ENCODE peak calls at places on chromosomes 13 and 19, in ten cellular contexts. One of them, this sample, is unnamed.
A peak's percentile ranks its signal among the peaks of the same experiment; 100 is the strongest.

GRCh38 chr19:12836529-12836863 is 1.8 kb upstream of the MAST1 start:
- DNase-seq in NCI-H1105 treated with DMSO at 0.1 percent for 48 hours: no peak
- DNase-seq in aorta: no peak
- DNase-seq in stomach: no peak
- DNase-seq in naive thymus-derived CD4-positive, alpha-beta T cell: no peak
- DNase-seq in A549: no peak
- DNase-seq in NAMALWA: no peak
- DNase-seq in activated CD8-positive, alpha-beta T cell treated with anti-CD3 and anti-CD28 coated beads, Interleukin-2, amount 10 ng/mL, durations not matched to agents 7 days and 5 days: no peak
- DNase-seq in stimulated activated CD8-positive, alpha-beta memory T cell treated with anti-CD3 and anti-CD28 coated beads, Interleukin-15, amount 100 ng/mL, for 24 hours: no peak
- DNase-seq in Peyer's patch: no peak
- DNase-seq in this sample: no peak

GRCh38 chr13:97535619-97536018 is 101.7 kb downstream of the RAP2A start:
- DNase-seq in NCI-H1105 treated with DMSO at 0.1 percent for 48 hours: no peak
- DNase-seq in aorta: no peak
- DNase-seq in stomach: no peak
- DNase-seq in naive thymus-derived CD4-positive, alpha-beta T cell: no peak
- DNase-seq in A549: no peak
- DNase-seq in NAMALWA: no peak
- DNase-seq in activated CD8-positive, alpha-beta T cell treated with anti-CD3 and anti-CD28 coated beads, Interleukin-2, amount 10 ng/mL, durations not matched to agents 7 days and 5 days: no peak
- DNase-seq in stimulated activated CD8-positive, alpha-beta memory T cell treated with anti-CD3 and anti-CD28 coated beads, Interleukin-15, amount 100 ng/mL, for 24 hours: no peak
- DNase-seq in Peyer's patch: no peak
- DNase-seq in this sample: no peak

GRCh38 chr19:33905473-33905936 is 108.8 kb downstream of the KCTD15 start:
- DNase-seq in NCI-H1105 treated with DMSO at 0.1 percent for 48 hours: no peak
- DNase-seq in aorta: peak; percentile 73
- DNase-seq in stomach: no peak
- DNase-seq in naive thymus-derived CD4-positive, alpha-beta T cell: no peak
- DNase-seq in A549: no peak
- DNase-seq in NAMALWA: no peak
- DNase-seq in activated CD8-positive, alpha-beta T cell treated with anti-CD3 and anti-CD28 coated beads, Interleukin-2, amount 10 ng/mL, durations not matched to agents 7 days and 5 days: no peak
- DNase-seq in stimulated activated CD8-positive, alpha-beta memory T cell treated with anti-CD3 and anti-CD28 coated beads, Interleukin-15, amount 100 ng/mL, for 24 hours: no peak
- DNase-seq in Peyer's patch: no peak
- DNase-seq in this sample: no peak

GRCh38 chr13:41649659-41650058 is 192.3 kb downstream of the RGCC start:
- DNase-seq in NCI-H1105 treated with DMSO at 0.1 percent for 48 hours: no peak
- DNase-seq in aorta: no peak
- DNase-seq in stomach: no peak
- DNase-seq in naive thymus-derived CD4-positive, alpha-beta T cell: no peak
- DNase-seq in A549: peak; percentile 22
- DNase-seq in NAMALWA: peak; percentile 36
- DNase-seq in activated CD8-positive, alpha-beta T cell treated with anti-CD3 and anti-CD28 coated beads, Interleukin-2, amount 10 ng/mL, durations not matched to agents 7 days and 5 days: no peak
- DNase-seq in stimulated activated CD8-positive, alpha-beta memory T cell treated with anti-CD3 and anti-CD28 coated beads, Interleukin-15, amount 100 ng/mL, for 24 hours: no peak
- DNase-seq in Peyer's patch: no peak
- DNase-seq in this sample: no peak

GRCh38 chr13:23679214-23679613 is 109.0 kb downstream of the TNFRSF19 start:
- DNase-seq in NCI-H1105 treated with DMSO at 0.1 percent for 48 hours: no peak
- DNase-seq in aorta: no peak
- DNase-seq in stomach: no peak
- DNase-seq in naive thymus-derived CD4-positive, alpha-beta T cell: no peak
- DNase-seq in A549: peak; percentile 15
- DNase-seq in NAMALWA: no peak
- DNase-seq in activated CD8-positive, alpha-beta T cell treated with anti-CD3 and anti-CD28 coated beads, Interleukin-2, amount 10 ng/mL, durations not matched to agents 7 days and 5 days: peak; percentile 38
- DNase-seq in stimulated activated CD8-positive, alpha-beta memory T cell treated with anti-CD3 and anti-CD28 coated beads, Interleukin-15, amount 100 ng/mL, for 24 hours: no peak
- DNase-seq in Peyer's patch: no peak
- DNase-seq in this sample: no peak

GRCh38 chr13:29886446-29886845 is 36.0 kb upstream of the UBL3 start:
- DNase-seq in NCI-H1105 treated with DMSO at 0.1 percent for 48 hours: no peak
- DNase-seq in aorta: no peak
- DNase-seq in stomach: no peak
- DNase-seq in naive thymus-derived CD4-positive, alpha-beta T cell: no peak
- DNase-seq in A549: no peak
- DNase-seq in NAMALWA: peak; percentile 12
- DNase-seq in activated CD8-positive, alpha-beta T cell treated with anti-CD3 and anti-CD28 coated beads, Interleukin-2, amount 10 ng/mL, durations not matched to agents 7 days and 5 days: peak; percentile 24
- DNase-seq in stimulated activated CD8-positive, alpha-beta memory T cell treated with anti-CD3 and anti-CD28 coated beads, Interleukin-15, amount 100 ng/mL, for 24 hours: no peak
- DNase-seq in Peyer's patch: no peak
- DNase-seq in this sample: peak; percentile 4

GRCh38 chr13:22220186-22221160 is 549.6 kb downstream of the FGF9 start:
- DNase-seq in NCI-H1105 treated with DMSO at 0.1 percent for 48 hours: no peak
- DNase-seq in aorta: no peak
- DNase-seq in stomach: no peak
- DNase-seq in naive thymus-derived CD4-positive, alpha-beta T cell: no peak
- DNase-seq in A549: no peak
- DNase-seq in NAMALWA: no peak
- DNase-seq in activated CD8-positive, alpha-beta T cell treated with anti-CD3 and anti-CD28 coated beads, Interleukin-2, amount 10 ng/mL, durations not matched to agents 7 days and 5 days: no peak
- DNase-seq in stimulated activated CD8-positive, alpha-beta memory T cell treated with anti-CD3 and anti-CD28 coated beads, Interleukin-15, amount 100 ng/mL, for 24 hours: no peak
- DNase-seq in Peyer's patch: no peak
- DNase-seq in this sample: no peak

GRCh38 chr13:97242755-97243497 is 20.8 kb downstream of the MBNL2 start:
- DNase-seq in NCI-H1105 treated with DMSO at 0.1 percent for 48 hours: no peak
- DNase-seq in aorta: no peak
- DNase-seq in stomach: no peak
- DNase-seq in naive thymus-derived CD4-positive, alpha-beta T cell: no peak
- DNase-seq in A549: no peak
- DNase-seq in NAMALWA: no peak
- DNase-seq in activated CD8-positive, alpha-beta T cell treated with anti-CD3 and anti-CD28 coated beads, Interleukin-2, amount 10 ng/mL, durations not matched to agents 7 days and 5 days: no peak
- DNase-seq in stimulated activated CD8-positive, alpha-beta memory T cell treated with anti-CD3 and anti-CD28 coated beads, Interleukin-15, amount 100 ng/mL, for 24 hours: no peak
- DNase-seq in Peyer's patch: no peak
- DNase-seq in this sample: no peak

GRCh38 chr13:49586717-49587116 is 1.4 kb upstream of the RCBTB1 start:
- DNase-seq in NCI-H1105 treated with DMSO at 0.1 percent for 48 hours: no peak
- DNase-seq in aorta: no peak
- DNase-seq in stomach: no peak
- DNase-seq in naive thymus-derived CD4-positive, alpha-beta T cell: no peak
- DNase-seq in A549: no peak
- DNase-seq in NAMALWA: no peak
- DNase-seq in activated CD8-positive, alpha-beta T cell treated with anti-CD3 and anti-CD28 coated beads, Interleukin-2, amount 10 ng/mL, durations not matched to agents 7 days and 5 days: no peak
- DNase-seq in stimulated activated CD8-positive, alpha-beta memory T cell treated with anti-CD3 and anti-CD28 coated beads, Interleukin-15, amount 100 ng/mL, for 24 hours: no peak
- DNase-seq in Peyer's patch: no peak
- DNase-seq in this sample: no peak

GRCh38 chr13:72891423-72891822 is 109.5 kb downstream of the PIBF1 start:
- DNase-seq in NCI-H1105 treated with DMSO at 0.1 percent for 48 hours: no peak
- DNase-seq in aorta: no peak
- DNase-seq in stomach: no peak
- DNase-seq in naive thymus-derived CD4-positive, alpha-beta T cell: no peak
- DNase-seq in A549: no peak
- DNase-seq in NAMALWA: no peak
- DNase-seq in activated CD8-positive, alpha-beta T cell treated with anti-CD3 and anti-CD28 coated beads, Interleukin-2, amount 10 ng/mL, durations not matched to agents 7 days and 5 days: no peak
- DNase-seq in stimulated activated CD8-positive, alpha-beta memory T cell treated with anti-CD3 and anti-CD28 coated beads, Interleukin-15, amount 100 ng/mL, for 24 hours: no peak
- DNase-seq in Peyer's patch: no peak
- DNase-seq in this sample: no peak

GRCh38 chr13:46687810-46688209 is 109.2 kb downstream of the ESD start:
- DNase-seq in NCI-H1105 treated with DMSO at 0.1 percent for 48 hours: no peak
- DNase-seq in aorta: no peak
- DNase-seq in stomach: no peak
- DNase-seq in naive thymus-derived CD4-positive, alpha-beta T cell: no peak
- DNase-seq in A549: peak; percentile 36
- DNase-seq in NAMALWA: peak; percentile 35
- DNase-seq in activated CD8-positive, alpha-beta T cell treated with anti-CD3 and anti-CD28 coated beads, Interleukin-2, amount 10 ng/mL, durations not matched to agents 7 days and 5 days: peak; percentile 35
- DNase-seq in stimulated activated CD8-positive, alpha-beta memory T cell treated with anti-CD3 and anti-CD28 coated beads, Interleukin-15, amount 100 ng/mL, for 24 hours: no peak
- DNase-seq in Peyer's patch: no peak
- DNase-seq in this sample: no peak

GRCh38 chr19:31387662-31388175 is 38.5 kb upstream of the TSHZ3 start:
- DNase-seq in NCI-H1105 treated with DMSO at 0.1 percent for 48 hours: no peak
- DNase-seq in aorta: no peak
- DNase-seq in stomach: no peak
- DNase-seq in naive thymus-derived CD4-positive, alpha-beta T cell: no peak
- DNase-seq in A549: no peak
- DNase-seq in NAMALWA: no peak
- DNase-seq in activated CD8-positive, alpha-beta T cell treated with anti-CD3 and anti-CD28 coated beads, Interleukin-2, amount 10 ng/mL, durations not matched to agents 7 days and 5 days: no peak
- DNase-seq in stimulated activated CD8-positive, alpha-beta memory T cell treated with anti-CD3 and anti-CD28 coated beads, Interleukin-15, amount 100 ng/mL, for 24 hours: no peak
- DNase-seq in Peyer's patch: no peak
- DNase-seq in this sample: no peak

GRCh38 chr13:105778196-105778595 is 757.3 kb downstream of the EFNB2 start:
- DNase-seq in NCI-H1105 treated with DMSO at 0.1 percent for 48 hours: no peak
- DNase-seq in aorta: no peak
- DNase-seq in stomach: no peak
- DNase-seq in naive thymus-derived CD4-positive, alpha-beta T cell: no peak
- DNase-seq in A549: no peak
- DNase-seq in NAMALWA: no peak
- DNase-seq in activated CD8-positive, alpha-beta T cell treated with anti-CD3 and anti-CD28 coated beads, Interleukin-2, amount 10 ng/mL, durations not matched to agents 7 days and 5 days: no peak
- DNase-seq in stimulated activated CD8-positive, alpha-beta memory T cell treated with anti-CD3 and anti-CD28 coated beads, Interleukin-15, amount 100 ng/mL, for 24 hours: no peak
- DNase-seq in Peyer's patch: no peak
- DNase-seq in this sample: no peak

GRCh38 chr13:85729296-85729695 is 69.9 kb downstream of the SLITRK6 start:
- DNase-seq in NCI-H1105 treated with DMSO at 0.1 percent for 48 hours: no peak
- DNase-seq in aorta: no peak
- DNase-seq in stomach: no peak
- DNase-seq in naive thymus-derived CD4-positive, alpha-beta T cell: no peak
- DNase-seq in A549: peak; percentile 4
- DNase-seq in NAMALWA: no peak
- DNase-seq in activated CD8-positive, alpha-beta T cell treated with anti-CD3 and anti-CD28 coated beads, Interleukin-2, amount 10 ng/mL, durations not matched to agents 7 days and 5 days: no peak
- DNase-seq in stimulated activated CD8-positive, alpha-beta memory T cell treated with anti-CD3 and anti-CD28 coated beads, Interleukin-15, amount 100 ng/mL, for 24 hours: no peak
- DNase-seq in Peyer's patch: no peak
- DNase-seq in this sample: no peak

GRCh38 chr13:37293295-37293694 is 187.8 kb upstream of the CSNK1A1L start:
- DNase-seq in NCI-H1105 treated with DMSO at 0.1 percent for 48 hours: no peak
- DNase-seq in aorta: no peak
- DNase-seq in stomach: no peak
- DNase-seq in naive thymus-derived CD4-positive, alpha-beta T cell: no peak
- DNase-seq in A549: no peak
- DNase-seq in NAMALWA: no peak
- DNase-seq in activated CD8-positive, alpha-beta T cell treated with anti-CD3 and anti-CD28 coated beads, Interleukin-2, amount 10 ng/mL, durations not matched to agents 7 days and 5 days: no peak
- DNase-seq in stimulated activated CD8-positive, alpha-beta memory T cell treated with anti-CD3 and anti-CD28 coated beads, Interleukin-15, amount 100 ng/mL, for 24 hours: no peak
- DNase-seq in Peyer's patch: no peak
- DNase-seq in this sample: no peak

GRCh38 chr13:25764378-25764777 is 287.4 kb downstream of the SHISA2 start:
- DNase-seq in NCI-H1105 treated with DMSO at 0.1 percent for 48 hours: no peak
- DNase-seq in aorta: no peak
- DNase-seq in stomach: no peak
- DNase-seq in naive thymus-derived CD4-positive, alpha-beta T cell: no peak
- DNase-seq in A549: no peak
- DNase-seq in NAMALWA: no peak
- DNase-seq in activated CD8-positive, alpha-beta T cell treated with anti-CD3 and anti-CD28 coated beads, Interleukin-2, amount 10 ng/mL, durations not matched to agents 7 days and 5 days: no peak
- DNase-seq in stimulated activated CD8-positive, alpha-beta memory T cell treated with anti-CD3 and anti-CD28 coated beads, Interleukin-15, amount 100 ng/mL, for 24 hours: no peak
- DNase-seq in Peyer's patch: no peak
- DNase-seq in this sample: no peak

GRCh38 chr19:4456843-4457653 is 546 bp downstream of the UBXN6 start:
- DNase-seq in NCI-H1105 treated with DMSO at 0.1 percent for 48 hours: peak; percentile 53
- DNase-seq in aorta: peak; percentile 87
- DNase-seq in stomach: peak; percentile 41
- DNase-seq in naive thymus-derived CD4-positive, alpha-beta T cell: no peak
- DNase-seq in A549: no peak
- DNase-seq in NAMALWA: peak; percentile 68
- DNase-seq in activated CD8-positive, alpha-beta T cell treated with anti-CD3 and anti-CD28 coated beads, Interleukin-2, amount 10 ng/mL, durations not matched to agents 7 days and 5 days: peak; percentile 44
- DNase-seq in stimulated activated CD8-positive, alpha-beta memory T cell treated with anti-CD3 and anti-CD28 coated beads, Interleukin-15, amount 100 ng/mL, for 24 hours: no peak
- DNase-seq in Peyer's patch: peak; percentile 58
- DNase-seq in this sample: peak; percentile 7

GRCh38 chr19:47447470-47448359 is 24.0 kb downstream of the SLC8A2 start:
- DNase-seq in NCI-H1105 treated with DMSO at 0.1 percent for 48 hours: peak; percentile 71
- DNase-seq in aorta: no peak
- DNase-seq in stomach: peak; percentile 28
- DNase-seq in naive thymus-derived CD4-positive, alpha-beta T cell: peak; percentile 54
- DNase-seq in A549: peak; percentile 92
- DNase-seq in NAMALWA: peak; percentile 80
- DNase-seq in activated CD8-positive, alpha-beta T cell treated with anti-CD3 and anti-CD28 coated beads, Interleukin-2, amount 10 ng/mL, durations not matched to agents 7 days and 5 days: peak; percentile 75
- DNase-seq in stimulated activated CD8-positive, alpha-beta memory T cell treated with anti-CD3 and anti-CD28 coated beads, Interleukin-15, amount 100 ng/mL, for 24 hours: peak; percentile 32
- DNase-seq in Peyer's patch: no peak
- DNase-seq in this sample: peak; percentile 48

GRCh38 chr19:16117594-16118033 is 5.9 kb downstream of the RAB8A start:
- DNase-seq in NCI-H1105 treated with DMSO at 0.1 percent for 48 hours: no peak
- DNase-seq in aorta: no peak
- DNase-seq in stomach: no peak
- DNase-seq in naive thymus-derived CD4-positive, alpha-beta T cell: no peak
- DNase-seq in A549: no peak
- DNase-seq in NAMALWA: peak; percentile 72
- DNase-seq in activated CD8-positive, alpha-beta T cell treated with anti-CD3 and anti-CD28 coated beads, Interleukin-2, amount 10 ng/mL, durations not matched to agents 7 days and 5 days: no peak
- DNase-seq in stimulated activated CD8-positive, alpha-beta memory T cell treated with anti-CD3 and anti-CD28 coated beads, Interleukin-15, amount 100 ng/mL, for 24 hours: no peak
- DNase-seq in Peyer's patch: peak; percentile 69
- DNase-seq in this sample: no peak

GRCh38 chr19:51121257-51121656 is 3.4 kb upstream of the SIGLEC9 start:
- DNase-seq in NCI-H1105 treated with DMSO at 0.1 percent for 48 hours: no peak
- DNase-seq in aorta: no peak
- DNase-seq in stomach: no peak
- DNase-seq in naive thymus-derived CD4-positive, alpha-beta T cell: no peak
- DNase-seq in A549: no peak
- DNase-seq in NAMALWA: no peak
- DNase-seq in activated CD8-positive, alpha-beta T cell treated with anti-CD3 and anti-CD28 coated beads, Interleukin-2, amount 10 ng/mL, durations not matched to agents 7 days and 5 days: no peak
- DNase-seq in stimulated activated CD8-positive, alpha-beta memory T cell treated with anti-CD3 and anti-CD28 coated beads, Interleukin-15, amount 100 ng/mL, for 24 hours: no peak
- DNase-seq in Peyer's patch: no peak
- DNase-seq in this sample: no peak

GRCh38 chr13:113854238-113855011 is 9.5 kb downstream of the GAS6 start:
- DNase-seq in NCI-H1105 treated with DMSO at 0.1 percent for 48 hours: no peak
- DNase-seq in aorta: peak; percentile 76
- DNase-seq in stomach: no peak
- DNase-seq in naive thymus-derived CD4-positive, alpha-beta T cell: no peak
- DNase-seq in A549: no peak
- DNase-seq in NAMALWA: no peak
- DNase-seq in activated CD8-positive, alpha-beta T cell treated with anti-CD3 and anti-CD28 coated beads, Interleukin-2, amount 10 ng/mL, durations not matched to agents 7 days and 5 days: no peak
- DNase-seq in stimulated activated CD8-positive, alpha-beta memory T cell treated with anti-CD3 and anti-CD28 coated beads, Interleukin-15, amount 100 ng/mL, for 24 hours: no peak
- DNase-seq in Peyer's patch: no peak
- DNase-seq in this sample: no peak

GRCh38 chr13:77415253-77416127 is 88.6 kb upstream of the MYCBP2 start:
- DNase-seq in NCI-H1105 treated with DMSO at 0.1 percent for 48 hours: no peak
- DNase-seq in aorta: no peak
- DNase-seq in stomach: no peak
- DNase-seq in naive thymus-derived CD4-positive, alpha-beta T cell: no peak
- DNase-seq in A549: no peak
- DNase-seq in NAMALWA: peak; percentile 18
- DNase-seq in activated CD8-positive, alpha-beta T cell treated with anti-CD3 and anti-CD28 coated beads, Interleukin-2, amount 10 ng/mL, durations not matched to agents 7 days and 5 days: no peak
- DNase-seq in stimulated activated CD8-positive, alpha-beta memory T cell treated with anti-CD3 and anti-CD28 coated beads, Interleukin-15, amount 100 ng/mL, for 24 hours: no peak
- DNase-seq in Peyer's patch: no peak
- DNase-seq in this sample: no peak

GRCh38 chr13:73394066-73394465 is 335.3 kb downstream of the KLF5 start:
- DNase-seq in NCI-H1105 treated with DMSO at 0.1 percent for 48 hours: no peak
- DNase-seq in aorta: no peak
- DNase-seq in stomach: no peak
- DNase-seq in naive thymus-derived CD4-positive, alpha-beta T cell: no peak
- DNase-seq in A549: no peak
- DNase-seq in NAMALWA: no peak
- DNase-seq in activated CD8-positive, alpha-beta T cell treated with anti-CD3 and anti-CD28 coated beads, Interleukin-2, amount 10 ng/mL, durations not matched to agents 7 days and 5 days: no peak
- DNase-seq in stimulated activated CD8-positive, alpha-beta memory T cell treated with anti-CD3 and anti-CD28 coated beads, Interleukin-15, amount 100 ng/mL, for 24 hours: no peak
- DNase-seq in Peyer's patch: no peak
- DNase-seq in this sample: no peak